ENCODE peak calls at places on chromosomes 11 and 22, in six cellular contexts. W is effector memory CD8-positive, alpha-beta T cell; H is ovary; U is activated CD4-positive, alpha-beta T cell treated with anti-CD3 and anti-CD28 coated beads, Interleukin-2, amount 10 ng/mL, durations not matched to agents 7 days and 5 days; K is hippocampal formation; X is cerebellum. I is an unnamed sample.
A peak's percentile ranks its signal among the peaks of the same experiment; 100 is the strongest.

GRCh38 chr11:76656571-76657081 is 13.9 kb downstream of the LRRC32 start:
- DNase-seq in W (no peak), K (no peak), X (no peak), U (no peak), H (peak; percentile 29), I (no peak)

GRCh38 chr11:90135016-90135415 is 553 bp downstream of the NAALAD2 start:
- DNase-seq in W (no peak), X (no peak), H (no peak), K (no peak), U (no peak), I (no peak)

GRCh38 chr11:11243790-11244469 is 109.1 kb downstream of the CSNK2A3 start:
- DNase-seq in K (no peak), H (peak; percentile 38), X (no peak), W (peak; percentile 15), U (no peak), I (peak; percentile 34)

GRCh38 chr11:64150481-64151239 is 15.3 kb downstream of the MACROD1 start:
- DNase-seq in H (no peak), X (peak; percentile 92), W (no peak), U (no peak), K (no peak), I (no peak)

GRCh38 chr11:57456960-57457642 is 3.2 kb upstream of the RTN4RL2 start:
- DNase-seq in W (peak; percentile 71), X (peak; percentile 86), H (peak; percentile 90), K (peak; percentile 77), U (peak; percentile 74), I (peak; percentile 52)

GRCh38 chr11:118263694-118264567 is at the start of gene MPZL2:
- DNase-seq in K (no peak), H (no peak), U (peak; percentile 37), X (no peak), W (no peak), I (no peak)

GRCh38 chr22:45201678-45202332 is 38.1 kb downstream of the NUP50 start:
- DNase-seq in W (no peak), K (no peak), U (no peak), X (no peak), H (no peak), I (no peak)

GRCh38 chr22:17712441-17712840 is 61.8 kb downstream of the BID start:
- DNase-seq in X (no peak), W (no peak), K (no peak), U (no peak), H (no peak), I (no peak)

GRCh38 chr11:93194673-93195291 is 3.0 kb downstream of the SLC36A4 start:
- DNase-seq in K (no peak), H (no peak), U (no peak), W (no peak), X (no peak), I (no peak)

GRCh38 chr11:36149538-36150242 is 139.5 kb downstream of the COMMD9 start:
- DNase-seq in W (no peak), K (no peak), X (no peak), U (peak; percentile 11), H (peak; percentile 45), I (no peak)

GRCh38 chr22:31618471-31619176 is 43.4 kb downstream of the PISD start:
- DNase-seq in K (no peak), H (no peak), W (no peak), X (no peak), U (no peak), I (no peak)

GRCh38 chr22:41951898-41952474 is at the start of gene SMIM45:
- DNase-seq in H (no peak), W (no peak), X (peak; percentile 92), U (no peak), K (peak; percentile 85), I (no peak)

GRCh38 chr22:26848244-26848920 is 191.0 kb downstream of the MIAT start:
- DNase-seq in U (no peak), W (no peak), K (no peak), H (no peak), X (no peak), I (no peak)

GRCh38 chr11:35236667-35237003 is 97.7 kb downstream of the CD44 start:
- DNase-seq in K (peak; percentile 18), H (no peak), W (no peak), U (peak; percentile 11), X (no peak), I (no peak)

GRCh38 chr11:27571151-27571840 is 64.7 kb upstream of the LIN7C start:
- DNase-seq in K (no peak), U (no peak), X (no peak), H (no peak), W (no peak), I (no peak)

GRCh38 chr11:128207861-128208321 is 379.5 kb downstream of the ETS1 start:
- DNase-seq in W (no peak), U (no peak), H (no peak), K (no peak), X (no peak), I (no peak)

GRCh38 chr22:50087646-50088045 is 2.2 kb upstream of the MOV10L1 start:
- DNase-seq in H (no peak), X (no peak), W (no peak), K (no peak), U (no peak), I (no peak)

GRCh38 chr11:68946416-68947090 is 34.2 kb downstream of the MRGPRD start:
- DNase-seq in H (no peak), W (no peak), K (no peak), U (no peak), X (no peak), I (no peak)

GRCh38 chr11:27934830-27935145 is 173.2 kb downstream of the KIF18A start:
- DNase-seq in X (no peak), H (no peak), W (no peak), U (no peak), K (no peak), I (no peak)

GRCh38 chr22:24003887-24004286 is 1.4 kb downstream of the GSTT4 start:
- DNase-seq in H (no peak), K (no peak), X (no peak), W (no peak), U (no peak), I (no peak)

GRCh38 chr22:33381531-33382406 is 323.6 kb upstream of the SYN3 start:
- DNase-seq in K (peak; percentile 12), H (no peak), W (no peak), X (peak; percentile 63), U (no peak), I (no peak)

GRCh38 chr11:65107751-65108468 is 3.8 kb upstream of the TM7SF2 start:
- DNase-seq in X (no peak), H (peak; percentile 43), W (no peak), K (no peak), U (no peak), I (no peak)

GRCh38 chr11:1128333-1129142 is 29.2 kb upstream of the MUC5AC start:
- DNase-seq in W (no peak), X (no peak), U (no peak), H (no peak), K (no peak), I (no peak)

GRCh38 chr11:32312865-32313403 is 122.4 kb downstream of the WT1 start:
- DNase-seq in K (peak; percentile 31), H (peak; percentile 39), W (no peak), U (peak; percentile 14), X (no peak), I (no peak)

GRCh38 chr11:1234054-1234720 is 11.3 kb downstream of the MUC5B start:
- DNase-seq in W (no peak), U (no peak), X (no peak), H (peak; percentile 7), K (no peak), I (no peak)

GRCh38 chr22:22026157-22026831 is 43.7 kb upstream of the TOP3B start:
- DNase-seq in H (no peak), K (no peak), W (no peak), U (no peak), X (no peak), I (no peak)

GRCh38 chr11:19723572-19724342 is 11.1 kb downstream of the NAV2 start:
- DNase-seq in K (no peak), U (peak; percentile 61), H (no peak), X (no peak), W (peak; percentile 33), I (no peak)

GRCh38 chr11:87255589-87255988 is 217.9 kb downstream of the TMEM135 start:
- DNase-seq in H (no peak), W (no peak), U (no peak), K (no peak), X (no peak), I (no peak)

GRCh38 chr22:36287881-36288515 is 35.1 kb downstream of the APOL1 start:
- DNase-seq in W (no peak), K (no peak), H (no peak), X (no peak), U (no peak), I (no peak)

GRCh38 chr22:36191106-36191836 is 10.3 kb downstream of the APOL4 start:
- DNase-seq in W (no peak), X (no peak), K (peak; percentile 81), U (no peak), H (peak; percentile 69), I (no peak)